ENCODE peak calls at places on chromosomes 11 and 22, in seven cellular contexts. C, L, S, W, J, E and K are unnamed samples.

GRCh38 chr11:113188433-113188834 is 125.9 kb upstream of the TTC12 start:
- DNase-seq in C (no peak), L (no peak), S (no peak), W (no peak), J (no peak), E (no peak), K (no peak)

GRCh38 chr11:15613799-15614198 is 499.1 kb downstream of the INSC start:
- DNase-seq in C (no peak), L (no peak), S (no peak), W (no peak), J (no peak), E (no peak), K (no peak)

GRCh38 chr11:133827556-133827955 is 17.8 kb downstream of the SPATA19 start:
- DNase-seq in C (no peak), L (no peak), S (no peak), W (no peak), J (no peak), E (no peak), K (no peak)

GRCh38 chr11:48055292-48056132 is 75.2 kb downstream of the PTPRJ start:
- DNase-seq in C (no peak), L (no peak), S (no peak), W (no peak), J (peak; percentile 33), E (peak; percentile 75), K (peak; percentile 69)

GRCh38 chr22:22895776-22896445 is 8.3 kb downstream of the IGLL5 start:
- DNase-seq in C (peak; percentile 51), L (no peak), S (no peak), W (no peak), J (no peak), E (no peak), K (no peak)

GRCh38 chr11:19861171-19861570 is 148.5 kb downstream of the NAV2 start:
- DNase-seq in C (no peak), L (no peak), S (no peak), W (no peak), J (peak; percentile 75), E (no peak), K (no peak)

GRCh38 chr11:32427616-32427934 is 7.8 kb downstream of the WT1 start:
- DNase-seq in C (no peak), L (no peak), S (no peak), W (no peak), J (no peak), E (no peak), K (no peak)

GRCh38 chr11:117175781-117176180 is 2.8 kb upstream of the SIDT2 start:
- DNase-seq in C (no peak), L (no peak), S (no peak), W (no peak), J (peak; percentile 26), E (no peak), K (no peak)

GRCh38 chr11:18748766-18749375 is 22.9 kb upstream of the IGSF22 start:
- DNase-seq in C (no peak), L (no peak), S (no peak), W (no peak), J (peak; percentile 21), E (no peak), K (no peak)

GRCh38 chr11:116948375-116948774 is 111.0 kb upstream of the APOA1 start:
- DNase-seq in C (no peak), L (no peak), S (no peak), W (no peak), J (peak; percentile 32), E (no peak), K (no peak)

GRCh38 chr11:59285716-59286260 is 72.9 kb upstream of the OR5AN1 start:
- DNase-seq in C (no peak), L (no peak), S (no peak), W (no peak), J (no peak), E (no peak), K (no peak)

GRCh38 chr11:115226556-115226955 is 277.7 kb downstream of the CADM1 start:
- DNase-seq in C (no peak), L (peak; percentile 34), S (no peak), W (no peak), J (peak; percentile 9), E (no peak), K (no peak)

GRCh38 chr11:112655386-112655785 is 305.8 kb upstream of the NCAM1 start:
- DNase-seq in C (no peak), L (peak; percentile 77), S (no peak), W (no peak), J (peak; percentile 81), E (no peak), K (no peak)

GRCh38 chr11:102513869-102514268 is 16.7 kb downstream of the MMP7 start:
- DNase-seq in C (no peak), L (peak; percentile 78), S (no peak), W (no peak), J (peak; percentile 48), E (no peak), K (no peak)

GRCh38 chr11:29184939-29185890 is 831.6 kb downstream of the KCNA4 start:
- DNase-seq in C (no peak), L (peak; percentile 80), S (no peak), W (no peak), J (peak; percentile 95), E (no peak), K (no peak)

GRCh38 chr11:17477084-17477333 is 364 bp upstream of the ABCC8 start:
- DNase-seq in C (no peak), L (no peak), S (no peak), W (no peak), J (no peak), E (no peak), K (no peak)
- H3K4me3 ChIP-seq in C (no peak overlapping the region), L (no peak overlapping the region), S (no peak overlapping the region), W (no peak overlapping the region), J (peak overlapping the region; percentile 48), E (no peak overlapping the region), K (no peak overlapping the region)

DNA sequence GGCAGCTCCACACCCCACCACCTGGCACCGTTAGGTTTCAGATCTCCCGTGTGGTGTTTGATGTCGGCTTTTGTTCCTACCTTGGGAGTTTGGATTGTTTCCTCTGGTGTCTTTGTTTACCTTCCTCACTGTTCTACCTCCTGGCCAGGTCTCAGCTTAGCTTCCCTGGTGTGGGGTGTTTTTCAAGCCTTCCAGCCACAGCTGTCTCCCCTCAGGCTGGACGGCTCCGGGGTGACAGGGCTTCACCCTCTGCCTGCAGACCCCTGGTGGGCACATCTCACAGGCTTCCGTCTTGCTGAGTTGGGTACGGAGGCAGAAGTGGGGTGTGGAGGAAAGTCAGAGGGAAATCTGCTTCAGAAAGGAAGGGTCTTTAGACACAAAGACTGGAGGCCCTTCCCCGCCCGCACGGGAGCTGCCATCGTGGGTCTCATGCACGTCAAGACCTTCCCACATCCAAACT is 59.6 kb upstream of the EMID1 start:
- DNase-seq in C (peak; percentile 67), L (no peak), S (no peak), W (no peak), J (no peak), E (no peak), K (no peak)
- H3K4me1 ChIP-seq in C (peaks cover 13% of the 10 kb centered on the region), L (no peaks in the 10 kb centered on the region), S (no peaks in the 10 kb centered on the region), W (peaks cover 4% of the 10 kb centered on the region), J (peaks cover 26% of the 10 kb centered on the region), E (no peaks in the 10 kb centered on the region), K (no peaks in the 10 kb centered on the region)

GRCh38 chr22:25935266-25936058 is 193.5 kb downstream of the MYO18B start:
- DNase-seq in C (no peak), L (no peak), S (no peak), W (no peak), J (no peak), E (no peak), K (no peak)
- H3K4me3 ChIP-seq in C (no peak overlapping the region), L (no peak overlapping the region), S (no peak overlapping the region), W (no peak overlapping the region), J (no peak overlapping the region), E (no peak overlapping the region), K (no peak overlapping the region)

DNA sequence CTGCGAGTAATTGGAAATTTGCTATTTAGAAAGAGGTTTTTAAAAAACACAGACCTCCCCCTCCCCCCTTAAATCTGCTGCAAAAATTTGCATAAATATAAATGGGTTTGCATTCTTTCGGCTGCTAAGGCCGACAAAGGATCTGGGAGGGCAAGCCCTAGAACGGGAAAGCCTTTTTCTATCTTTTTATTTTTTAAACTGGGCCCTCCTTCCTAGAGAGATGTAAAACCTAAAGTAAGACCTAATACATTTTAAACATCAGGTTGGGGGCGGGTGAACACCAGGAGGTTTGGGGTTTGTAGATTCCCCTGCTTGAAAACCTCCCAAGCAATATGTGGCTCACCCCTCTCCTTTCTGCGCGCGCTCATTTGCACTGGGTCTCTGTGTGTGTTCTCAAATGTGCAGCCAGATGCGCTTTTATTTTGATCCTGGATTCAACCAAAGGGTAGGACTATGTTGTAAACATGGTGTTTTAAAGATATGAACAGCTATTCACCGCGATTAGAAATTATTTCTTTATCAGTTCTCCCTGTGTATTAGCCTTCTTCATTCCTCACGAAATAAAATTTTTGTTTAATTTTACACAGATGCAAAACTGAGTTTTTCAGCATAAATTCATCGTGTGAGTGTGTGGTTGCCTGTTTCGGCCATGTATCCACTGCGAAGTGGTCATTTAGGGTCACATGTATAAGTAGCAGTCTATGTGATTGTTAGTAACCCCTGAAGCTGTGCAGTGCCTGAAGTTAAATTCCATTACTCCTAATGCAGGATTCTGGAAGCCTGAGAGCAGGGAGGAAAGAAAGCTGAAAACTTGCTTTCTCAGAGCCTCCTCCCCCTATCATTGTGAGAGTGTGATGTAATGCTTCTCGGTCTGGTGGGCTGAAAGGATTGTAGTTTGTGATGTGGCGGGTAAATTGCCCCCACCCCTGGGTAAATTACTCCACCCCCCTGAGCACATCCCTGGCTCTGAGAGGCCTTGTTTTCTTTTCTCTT is 988 bp downstream of the TNRC6B start:
- DNase-seq in C (peak; percentile 77), L (peak; percentile 48), S (no peak), W (peak; percentile 16), J (peak; percentile 59), E (peak; percentile 25), K (peak; percentile 4)
- H3K4me1 ChIP-seq in C (peaks cover 68% of the 10 kb centered on the region), L (peaks cover 13% of the 10 kb centered on the region), S (peaks cover 38% of the 10 kb centered on the region), W (peaks cover 13% of the 10 kb centered on the region), J (peaks cover 50% of the 10 kb centered on the region), E (peaks cover 76% of the 10 kb centered on the region), K (peaks cover 61% of the 10 kb centered on the region)

DNA sequence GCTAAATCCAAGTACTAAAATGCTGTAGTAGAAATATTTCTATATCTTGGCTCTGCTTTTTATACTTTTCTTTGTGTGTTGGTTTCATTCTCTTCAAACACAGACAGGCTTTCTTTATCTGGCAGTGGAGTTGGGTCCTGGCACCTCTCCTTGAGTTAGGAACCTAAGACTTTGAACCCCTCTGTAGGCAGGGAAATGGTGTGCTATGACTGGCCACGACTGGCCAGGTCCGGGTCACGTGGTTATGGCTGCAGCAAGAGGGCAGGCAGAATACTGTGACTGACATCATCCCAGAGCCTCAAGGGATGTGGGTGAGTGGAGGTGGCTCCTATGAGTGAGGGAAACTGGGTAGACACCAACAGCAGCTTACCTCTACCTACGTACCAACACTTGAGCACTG is 42.0 kb downstream of the APIP start:
- DNase-seq in C (no peak), L (no peak), S (no peak), W (no peak), J (no peak), E (no peak), K (no peak)
- H3K4me3 ChIP-seq in C (no peak overlapping the region), L (no peak overlapping the region), S (no peak overlapping the region), W (no peak overlapping the region), J (no peak overlapping the region), E (no peak overlapping the region), K (no peak overlapping the region)

GRCh38 chr11:44983786-44984185 is 33.1 kb upstream of the TP53I11 start:
- DNase-seq in C (peak; percentile 65), L (no peak), S (no peak), W (no peak), J (no peak), E (no peak), K (no peak)
- H3K4me1 ChIP-seq in C (peaks cover 24% of the 10 kb centered on the region), L (no peaks in the 10 kb centered on the region), S (peaks cover 16% of the 10 kb centered on the region), W (peaks cover under 1% of the 10 kb centered on the region), J (no peaks in the 10 kb centered on the region), E (peaks cover 32% of the 10 kb centered on the region), K (peaks cover 27% of the 10 kb centered on the region)